ENCODE peak calls at places on chromosomes 16 and 17, in seven cellular contexts. B is HAP-1, F is RPMI8226, J is ACHN, I is pons, U is bronchial epithelial cell, A is NCI-H82. N is an unnamed sample.

GRCh38 chr17:46916211-46916610 is 6.7 kb upstream of the GOSR2 start:
- DNase-seq in J (peak; percentile 39), B (no peak), A (no peak), I (no peak), F (no peak), U (peak; percentile 44), N (no peak)

GRCh38 chr16:11586375-11586855 is 304 bp downstream of the LITAF start:
- DNase-seq in I (no peak), F (no peak), J (peak; percentile 11), U (no peak), B (no peak), A (no peak), N (no peak)

GRCh38 chr16:88318521-88318920 is 64.2 kb upstream of the ZNF469 start:
- DNase-seq in I (no peak), F (no peak), B (no peak), U (no peak), A (no peak), J (no peak), N (no peak)

GRCh38 chr17:77999413-78000173 is 41.1 kb downstream of the TNRC6C start:
- DNase-seq in J (no peak), I (no peak), A (peak; percentile 45), F (no peak), B (no peak), U (peak; percentile 14), N (no peak)

GRCh38 chr17:7560172-7561027 is 1.3 kb upstream of the SENP3 start:
- DNase-seq in U (peak; percentile 65), B (peak; percentile 76), A (peak; percentile 83), F (peak; percentile 63), J (peak; percentile 84), I (no peak), N (no peak)

GRCh38 chr17:66727634-66728570 is 107.0 kb upstream of the CACNG5 start:
- DNase-seq in B (peak; percentile 38), F (peak; percentile 81), J (peak; percentile 48), U (peak; percentile 54), A (peak; percentile 88), I (peak; percentile 71), N (no peak)

GRCh38 chr17:28811594-28812135 is 30.9 kb downstream of the FAM222B start:
- DNase-seq in F (peak; percentile 37), B (peak; percentile 27), I (peak; percentile 55), A (peak; percentile 41), J (peak; percentile 89), U (peak; percentile 55), N (no peak)

GRCh38 chr17:56798916-56799315 is 34.8 kb downstream of the C17orf67 start:
- DNase-seq in F (peak; percentile 17), B (peak; percentile 12), I (no peak), A (peak; percentile 28), U (no peak), J (no peak), N (no peak)

GRCh38 chr17:48153711-48154642 is 46.4 kb downstream of the SNX11 start:
- DNase-seq in I (no peak), U (peak; percentile 35), A (peak; percentile 75), B (peak; percentile 47), J (peak; percentile 60), F (peak; percentile 41), N (no peak)

GRCh38 chr17:75459246-75459589 is 2.8 kb downstream of the TMEM94 start:
- DNase-seq in U (no peak), B (no peak), I (no peak), A (no peak), F (no peak), J (no peak), N (no peak)

GRCh38 chr17:79388556-79389295 is 222.1 kb downstream of the RBFOX3 start:
- DNase-seq in A (peak; percentile 90), F (peak; percentile 82), I (no peak), J (peak; percentile 65), U (peak; percentile 20), B (peak; percentile 13), N (no peak)

GRCh38 chr17:27320222-27320560 is 26.3 kb downstream of the WSB1 start:
- DNase-seq in U (no peak), F (no peak), A (peak; percentile 97), B (no peak), J (no peak), I (no peak), N (no peak)

GRCh38 chr17:60160829-60161501 is 11.2 kb downstream of the CA4 start:
- DNase-seq in F (no peak), U (no peak), A (peak; percentile 29), B (no peak), I (no peak), J (no peak), N (no peak)

GRCh38 chr16:2983706-2984136 is 3.5 kb upstream of the PKMYT1 start:
- DNase-seq in B (peak; percentile 79), I (peak; percentile 69), F (peak; percentile 87), U (peak; percentile 67), J (peak; percentile 90), A (peak; percentile 84), N (peak; percentile 43)

GRCh38 chr16:11114366-11115164 is 141.4 kb downstream of the SOCS1 start:
- DNase-seq in J (no peak), A (no peak), I (no peak), F (no peak), B (no peak), U (no peak), N (no peak)

GRCh38 chr16:56340416-56340815 is 84.9 kb downstream of the AMFR start:
- DNase-seq in F (no peak), A (no peak), I (no peak), J (no peak), B (no peak), U (no peak), N (no peak)

GRCh38 chr16:51734220-51734619 is 583.1 kb upstream of the SALL1 start:
- DNase-seq in B (no peak), U (no peak), I (no peak), J (no peak), F (no peak), A (no peak), N (no peak)

GRCh38 chr17:56114469-56114868 is 38.8 kb upstream of the ANKFN1 start:
- DNase-seq in U (no peak), I (no peak), A (peak; percentile 95), F (no peak), B (no peak), J (no peak), N (no peak)

GRCh38 chr16:278863-279366 is 1.5 kb upstream of the ARHGDIG start:
- DNase-seq in I (peak; percentile 14), A (peak; percentile 65), F (peak; percentile 85), J (peak; percentile 65), B (no peak), U (peak; percentile 79), N (no peak)

GRCh38 chr17:81984773-81985410 is 7.5 kb downstream of the ASPSCR1 start:
- DNase-seq in I (no peak), U (no peak), B (no peak), A (no peak), J (no peak), F (no peak), N (no peak)

GRCh38 chr16:56551796-56552738 is 12.8 kb upstream of the MT4 start:
- DNase-seq in A (no peak), F (peak; percentile 80), U (no peak), I (peak; percentile 92), B (no peak), J (no peak), N (no peak)

GRCh38 chr17:45241315-45242011 is 19.8 kb downstream of the FMNL1 start:
- DNase-seq in U (no peak), A (peak; percentile 47), I (no peak), J (no peak), B (no peak), F (no peak), N (no peak)

GRCh38 chr17:44069974-44070454 is 521 bp upstream of the G6PC3 start:
- DNase-seq in U (no peak), J (peak; percentile 44), I (peak; percentile 55), A (peak; percentile 78), B (no peak), F (peak; percentile 35), N (no peak)

GRCh38 chr16:75262104-75262799 is 10.8 kb upstream of the BCAR1 start:
- DNase-seq in A (peak; percentile 35), B (no peak), U (no peak), J (no peak), F (no peak), I (no peak), N (no peak)

GRCh38 chr17:30278032-30278431 is 13.7 kb downstream of the BLMH start:
- DNase-seq in F (no peak), A (peak; percentile 46), B (no peak), U (peak; percentile 12), I (peak; percentile 22), J (peak; percentile 65), N (no peak)

GRCh38 chr17:58339775-58340622 is 11.4 kb upstream of the TSPOAP1 start:
- DNase-seq in A (no peak), B (no peak), F (no peak), J (no peak), I (no peak), U (no peak), N (no peak)

GRCh38 chr17:1643293-1643998 is 2.1 kb downstream of the SCARF1 start:
- DNase-seq in A (peak; percentile 47), I (no peak), F (peak; percentile 86), J (peak; percentile 33), B (no peak), U (peak; percentile 40), N (peak; percentile 70)

GRCh38 chr17:28950017-28950751 is 1.1 kb downstream of the PHF12 start:
- DNase-seq in U (no peak), J (peak; percentile 48), F (peak; percentile 46), B (peak; percentile 52), I (peak; percentile 55), A (peak; percentile 79), N (peak; percentile 26)

GRCh38 chr16:67108931-67109406 is 772 bp upstream of the PHAF1 start:
- DNase-seq in U (no peak), A (no peak), F (no peak), B (no peak), I (no peak), J (no peak), N (no peak)

GRCh38 chr17:12320286-12320685 is 299.6 kb downstream of the MAP2K4 start:
- DNase-seq in I (peak; percentile 38), J (no peak), A (no peak), U (no peak), F (no peak), B (no peak), N (no peak)

GRCh38 chr17:26773189-26774188 is 520.4 kb upstream of the WSB1 start:
- DNase-seq in B (no peak), I (no peak), F (no peak), U (no peak), A (no peak), J (no peak), N (no peak)

N was measured in effector memory CD4-positive, alpha-beta T cell.